ENCODE peak calls at places on chromosomes 6 and 20, in six cellular contexts. I is neuronal stem cell, J is IMR-90, T is H1, X is trophoblast cell, G is mesenchymal stem cell. S is an unnamed sample.

GRCh38 chr20:34579191-34579661 is 20.7 kb downstream of the MAP1LC3A start:
- DNase-seq in X (peak), T (no peak), G (peak), J (peak), I (no peak), S (no peak)

GRCh38 chr20:8033447-8033846 is 13.9 kb upstream of the TMX4 start:
- DNase-seq in J (no peak), T (no peak), I (no peak), G (no peak), X (no peak), S (no peak)

GRCh38 chr6:118042855-118043254 is 135.8 kb downstream of the SLC35F1 start:
- DNase-seq in G (peak), J (no peak), X (no peak), T (no peak), I (no peak), S (no peak)

GRCh38 chr20:58987790-58988564 is 6.9 kb downstream of the NELFCD start:
- DNase-seq in X (no peak), T (no peak), I (no peak), J (no peak), G (no peak), S (no peak)

GRCh38 chr20:37390891-37391525 is 45.1 kb downstream of the SRC start:
- DNase-seq in I (no peak), J (no peak), G (no peak), X (no peak), T (no peak), S (peak)

GRCh38 chr6:32576261-32576660 is 13.4 kb downstream of the HLA-DRB1 start:
- DNase-seq in X (no peak), J (no peak), G (no peak), I (no peak), T (no peak), S (no peak)

GRCh38 chr20:59676126-59676876 is 72.0 kb downstream of the PHACTR3 start:
- DNase-seq in X (no peak), G (no peak), I (no peak), T (no peak), J (no peak), S (no peak)

GRCh38 chr6:142301421-142302391 is at the start of gene ADGRG6:
- DNase-seq in T (peak), J (peak), G (peak), I (peak), X (peak), S (peak)

GRCh38 chr6:115643762-115644161 is 416.9 kb downstream of the FRK start:
- DNase-seq in X (peak), T (no peak), J (peak), I (no peak), G (peak), S (no peak)

GRCh38 chr6:166944666-166945256 is 11.6 kb downstream of the RNASET2 start:
- DNase-seq in J (no peak), T (no peak), I (no peak), G (no peak), X (no peak), S (no peak)
- H2AK5ac ChIP-seq in J (no peak), T (no peak), I (no peak), G (no peak), X (no peak), S (no peak)

GRCh38 chr6:158229823-158230222 is 61.7 kb downstream of the GTF2H5 start:
- DNase-seq in G (no peak), X (no peak), I (no peak), J (no peak), T (no peak), S (no peak)

GRCh38 chr6:158231551-158232444 is 63.6 kb downstream of the GTF2H5 start:
- DNase-seq in I (peak), T (peak), J (peak), G (peak), X (peak), S (peak)

GRCh38 chr6:158232445-158233213 is 64.5 kb downstream of the GTF2H5 start:
- DNase-seq in J (peak), I (peak), X (peak), T (peak), G (peak), S (peak)

GRCh38 chr6:158233214-158233795 is 65.2 kb downstream of the GTF2H5 start:
- DNase-seq in T (no peak), J (no peak), G (no peak), I (no peak), X (no peak), S (no peak)

GRCh38 chr6:158230967-158231550 is 62.9 kb downstream of the GTF2H5 start:
- DNase-seq in G (no peak), I (no peak), J (no peak), X (no peak), T (no peak), S (no peak)
- H2AFZ ChIP-seq in G (peak), I (peak), J (peak), X (no peak), T (peak), S (no peak)

GRCh38 chr20:6630494-6630893 is 137.0 kb upstream of the BMP2 start:
- DNase-seq in I (no peak), J (no peak), T (no peak), X (no peak), G (no peak), S (no peak)
- H2AK5ac ChIP-seq in I (no peak), J (no peak), T (no peak), X (no peak), G (no peak), S (no peak)

GRCh38 chr6:28682542-28682941 is 156.9 kb downstream of the GPX5 start:
- DNase-seq in X (no peak), T (no peak), I (no peak), J (no peak), G (no peak), S (no peak)

DNA sequence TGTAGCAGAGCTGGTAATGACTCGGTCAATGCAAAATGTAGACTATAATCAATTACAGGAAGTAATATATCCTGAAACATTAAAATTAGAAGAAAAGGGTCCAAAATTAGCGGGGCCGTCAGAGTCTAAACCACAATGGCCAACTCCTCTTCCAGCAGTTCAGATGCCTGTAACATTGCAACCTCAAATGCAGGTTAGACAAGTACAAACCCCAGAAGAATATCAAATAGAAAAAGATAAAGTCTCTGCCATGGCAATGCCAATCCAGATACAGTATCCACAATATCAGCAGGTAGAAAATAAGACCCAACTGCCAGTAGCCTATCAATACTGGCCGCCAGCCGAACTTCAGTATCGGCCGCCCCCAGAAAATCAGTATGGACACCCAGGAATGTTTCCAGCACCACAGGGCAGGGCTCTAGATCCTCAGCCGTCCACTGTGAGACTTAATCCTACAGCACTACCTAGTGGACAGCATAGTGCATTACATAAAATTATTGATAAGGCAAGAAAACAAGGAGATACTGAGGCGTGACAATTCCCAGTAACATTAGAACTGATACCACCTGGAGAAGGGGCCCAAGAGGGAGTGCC is 158.4 kb downstream of the GPX5 start:
- DNase-seq in J (peak), T (no peak), G (peak), X (no peak), I (peak), S (peak)
- H2AFZ ChIP-seq in J (no peak), T (no peak), G (no peak), X (no peak), I (no peak), S (no peak)

GRCh38 chr20:62953167-62953838 is 794 bp downstream of the SLC17A9 start:
- DNase-seq in G (peak), J (no peak), T (peak), X (no peak), I (no peak), S (no peak)

GRCh38 chr20:62951896-62952372 is 575 bp upstream of the SLC17A9 start:
- DNase-seq in T (no peak), I (no peak), G (no peak), X (no peak), J (no peak), S (no peak)

GRCh38 chr20:62953839-62954703 is 1.6 kb downstream of the SLC17A9 start:
- DNase-seq in G (peak), J (peak), T (peak), I (peak), X (no peak), S (peak)

GRCh38 chr20:62951143-62951895 is 1.2 kb upstream of the SLC17A9 start:
- DNase-seq in X (no peak), T (no peak), J (no peak), G (no peak), I (no peak), S (no peak)

DNA sequence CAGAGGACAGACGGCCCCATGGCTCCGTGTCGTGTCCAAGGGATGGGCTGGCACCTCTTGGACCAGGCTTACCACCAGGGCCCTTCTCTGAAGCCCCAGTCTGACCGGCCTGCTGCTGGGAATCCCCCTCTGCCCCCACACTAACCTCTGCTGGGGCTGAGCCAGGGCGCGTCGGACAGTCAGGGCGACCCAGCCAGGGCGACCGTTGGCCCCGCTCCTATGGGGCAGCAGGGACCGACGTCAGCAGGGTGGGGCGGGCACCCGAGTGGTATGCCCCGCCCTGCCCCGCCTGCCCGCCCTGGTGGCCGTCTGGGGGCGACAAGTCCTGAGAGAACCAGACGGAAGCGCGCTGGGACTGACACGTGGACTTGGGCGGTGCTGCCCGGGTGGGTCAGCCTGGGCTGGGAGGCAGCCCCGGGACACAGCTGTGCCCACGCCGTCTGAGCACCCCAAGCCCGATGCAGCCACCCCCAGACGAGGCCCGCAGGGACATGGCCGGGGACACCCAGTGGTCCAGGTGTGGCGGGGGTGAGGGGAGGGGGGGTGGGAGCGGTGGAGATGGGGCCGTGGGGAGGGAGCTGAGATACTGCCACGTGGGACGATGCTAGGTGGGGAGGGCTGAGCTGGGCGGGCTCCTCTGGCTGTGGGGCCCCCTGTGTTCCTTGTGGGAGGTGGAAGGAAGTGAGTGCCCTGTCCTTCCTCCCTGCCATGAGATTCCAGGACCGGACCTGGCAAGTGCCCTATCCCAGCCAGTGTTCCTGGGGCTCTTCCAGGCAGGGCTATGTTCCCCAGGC is at the start of gene SLC17A9:
- DNase-seq in I (no peak), X (peak), T (peak), J (peak), G (peak), S (peak)
- H2AK5ac ChIP-seq in I (peak), X (peak), T (no peak), J (peak), G (peak), S (no peak)

GRCh38 chr6:26428206-26428605 is 12.1 kb upstream of the BTN3A3 start:
- DNase-seq in X (peak), T (no peak), J (no peak), G (no peak), I (no peak), S (no peak)
- H2AFZ ChIP-seq in X (no peak), T (no peak), J (no peak), G (no peak), I (no peak), S (no peak)

GRCh38 chr6:35047265-35048011 is 93.7 kb downstream of the TCP11 start:
- DNase-seq in G (peak), T (no peak), J (peak), X (no peak), I (no peak), S (no peak)
- H2AK5ac ChIP-seq in G (peak), T (peak), J (peak), X (peak), I (no peak), S (no peak)

DNA sequence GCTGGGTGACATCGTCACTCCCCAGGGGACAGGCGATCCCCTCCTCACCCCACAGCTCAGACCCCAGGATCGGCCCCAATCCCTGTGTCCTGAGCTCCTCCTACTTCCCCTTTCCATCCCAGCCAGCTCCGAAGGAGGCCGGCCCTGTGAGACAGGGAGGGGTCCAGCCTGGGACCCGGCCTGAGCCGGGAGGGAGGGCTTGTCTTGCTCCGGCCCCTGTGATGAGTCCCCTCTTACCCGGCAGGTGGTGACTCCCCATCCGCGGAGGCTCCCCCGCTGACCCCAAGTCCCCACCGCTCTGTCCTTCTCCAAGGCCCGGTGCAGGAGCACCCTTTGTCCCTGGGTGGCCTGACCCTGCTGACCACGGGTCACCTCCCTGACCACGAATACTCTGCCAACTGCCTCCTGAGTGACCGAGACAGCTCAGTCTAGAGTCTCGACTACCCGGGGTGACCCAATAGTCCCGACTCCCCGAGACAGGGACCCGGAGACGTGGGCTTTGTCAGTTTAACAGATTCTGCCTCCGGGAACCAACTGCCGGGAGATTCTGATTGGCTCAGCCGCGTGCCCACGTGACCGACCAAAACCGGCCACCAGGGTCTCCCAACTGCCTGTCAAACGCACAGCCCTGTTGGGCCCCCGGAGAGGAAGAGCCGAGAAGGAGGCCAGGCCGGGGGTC is 187.4 kb upstream of the PROKR2 start:
- DNase-seq in I (no peak), X (peak), G (no peak), T (no peak), J (no peak), S (peak)
- H2AFZ ChIP-seq in I (no peak), X (no peak), G (no peak), T (no peak), J (peak), S (no peak)

GRCh38 chr6:34052918-34053608 is 92.8 kb downstream of the GRM4 start:
- DNase-seq in I (no peak), J (no peak), G (no peak), T (no peak), X (no peak), S (no peak)

GRCh38 chr6:34051339-34051919 is 94.5 kb downstream of the GRM4 start:
- DNase-seq in J (no peak), T (no peak), G (no peak), I (no peak), X (no peak), S (no peak)

GRCh38 chr6:34052071-34052825 is 93.6 kb downstream of the GRM4 start:
- DNase-seq in J (no peak), X (no peak), I (no peak), G (no peak), T (no peak), S (no peak)

GRCh38 chr6:34049395-34050342 is 96.2 kb downstream of the GRM4 start:
- DNase-seq in X (no peak), J (no peak), I (no peak), T (no peak), G (no peak), S (no peak)

DNA sequence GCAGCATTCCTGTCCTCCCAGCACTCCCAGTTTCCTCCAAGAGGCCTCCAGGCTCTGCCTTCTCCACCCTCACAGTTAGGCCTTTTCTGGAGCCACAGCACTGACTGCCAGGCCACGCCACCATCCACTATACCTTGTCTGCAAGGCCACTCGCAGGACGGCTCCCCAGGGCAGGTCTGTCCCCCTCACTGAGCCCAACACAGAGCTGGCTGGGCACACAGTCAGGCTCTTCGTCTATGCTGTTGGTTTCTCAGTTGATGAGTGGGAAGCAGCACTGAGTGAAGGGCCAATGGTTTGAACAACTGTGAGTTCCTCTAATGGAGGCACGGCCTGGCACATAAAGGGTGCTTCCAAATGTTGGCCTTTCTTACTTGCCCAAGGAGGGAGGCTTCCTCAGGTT is 95.2 kb downstream of the GRM4 start:
- DNase-seq in I (no peak), G (no peak), J (no peak), X (no peak), T (no peak), S (no peak)
- H2AK5ac ChIP-seq in I (peak), G (no peak), J (no peak), X (no peak), T (no peak), S (no peak)

S was measured in H9.